ENCODE peak calls at places on chromosomes 13 and 19, in nine cellular contexts. One of them, this sample, is unnamed.

GRCh38 chr13:44237276-44237767 is 136.3 kb upstream of the SERP2 start:
- DNase-seq in AG09319: peak; percentile 64
- DNase-seq in brain microvascular endothelial cell: peak; percentile 98
- DNase-seq in progenitor cell of endocrine pancreas: no peak
- DNase-seq in GM23338: no peak
- DNase-seq in HFFc6: peak; percentile 90
- DNase-seq in adrenal gland: peak; percentile 84
- DNase-seq in pancreas: no peak
- DNase-seq in choroid plexus epithelial cell: peak; percentile 96
- DNase-seq in this sample: no peak

GRCh38 chr19:54928299-54928698 is 19.0 kb downstream of the NLRP7 start:
- DNase-seq in brain microvascular endothelial cell: no peak
- DNase-seq in GM23338: peak; percentile 68
- DNase-seq in adrenal gland: no peak
- DNase-seq in HFFc6: no peak
- DNase-seq in AG09319: no peak
- DNase-seq in pancreas: no peak
- DNase-seq in progenitor cell of endocrine pancreas: no peak
- DNase-seq in choroid plexus epithelial cell: peak; percentile 1
- DNase-seq in this sample: no peak

GRCh38 chr13:85728831-85729230 is 70.4 kb downstream of the SLITRK6 start:
- DNase-seq in pancreas: no peak
- DNase-seq in HFFc6: no peak
- DNase-seq in GM23338: no peak
- DNase-seq in progenitor cell of endocrine pancreas: no peak
- DNase-seq in adrenal gland: no peak
- DNase-seq in AG09319: no peak
- DNase-seq in choroid plexus epithelial cell: peak; percentile 12
- DNase-seq in brain microvascular endothelial cell: no peak
- DNase-seq in this sample: no peak

GRCh38 chr19:33373701-33374405 is at the start of gene CEBPG:
- DNase-seq in GM23338: peak; percentile 63
- DNase-seq in AG09319: peak; percentile 56
- DNase-seq in adrenal gland: peak; percentile 52
- DNase-seq in brain microvascular endothelial cell: no peak
- DNase-seq in choroid plexus epithelial cell: peak; percentile 74
- DNase-seq in pancreas: no peak
- DNase-seq in HFFc6: peak; percentile 28
- DNase-seq in progenitor cell of endocrine pancreas: peak; percentile 69
- DNase-seq in this sample: peak; percentile 79

GRCh38 chr13:39894586-39894985 is 239.1 kb downstream of the COG6 start:
- DNase-seq in brain microvascular endothelial cell: no peak
- DNase-seq in AG09319: no peak
- DNase-seq in GM23338: no peak
- DNase-seq in pancreas: no peak
- DNase-seq in progenitor cell of endocrine pancreas: no peak
- DNase-seq in HFFc6: no peak
- DNase-seq in adrenal gland: no peak
- DNase-seq in choroid plexus epithelial cell: no peak
- DNase-seq in this sample: no peak

GRCh38 chr13:71864981-71865857 is 1.8 kb downstream of the DACH1 start:
- DNase-seq in choroid plexus epithelial cell: no peak
- DNase-seq in pancreas: peak; percentile 83
- DNase-seq in brain microvascular endothelial cell: peak; percentile 1
- DNase-seq in HFFc6: no peak
- DNase-seq in adrenal gland: peak; percentile 27
- DNase-seq in progenitor cell of endocrine pancreas: peak; percentile 19
- DNase-seq in GM23338: peak; percentile 62
- DNase-seq in AG09319: no peak
- DNase-seq in this sample: peak; percentile 72

GRCh38 chr19:55935206-55935605 is 3.1 kb upstream of the NLRP13 start:
- DNase-seq in choroid plexus epithelial cell: no peak
- DNase-seq in pancreas: no peak
- DNase-seq in brain microvascular endothelial cell: no peak
- DNase-seq in adrenal gland: no peak
- DNase-seq in HFFc6: no peak
- DNase-seq in AG09319: no peak
- DNase-seq in progenitor cell of endocrine pancreas: no peak
- DNase-seq in GM23338: no peak
- DNase-seq in this sample: no peak

GRCh38 chr19:31511696-31512095 is 162.5 kb upstream of the TSHZ3 start:
- DNase-seq in GM23338: no peak
- DNase-seq in adrenal gland: no peak
- DNase-seq in choroid plexus epithelial cell: no peak
- DNase-seq in HFFc6: no peak
- DNase-seq in brain microvascular endothelial cell: no peak
- DNase-seq in progenitor cell of endocrine pancreas: no peak
- DNase-seq in AG09319: no peak
- DNase-seq in pancreas: no peak
- DNase-seq in this sample: peak; percentile 36

GRCh38 chr13:44760434-44760833 is 184.3 kb upstream of the TSC22D1 start:
- DNase-seq in progenitor cell of endocrine pancreas: no peak
- DNase-seq in adrenal gland: no peak
- DNase-seq in brain microvascular endothelial cell: no peak
- DNase-seq in GM23338: no peak
- DNase-seq in choroid plexus epithelial cell: no peak
- DNase-seq in pancreas: no peak
- DNase-seq in HFFc6: no peak
- DNase-seq in AG09319: no peak
- DNase-seq in this sample: no peak

GRCh38 chr19:55605207-55605636 is 225 bp upstream of the ZNF865 start:
- DNase-seq in pancreas: peak; percentile 99
- DNase-seq in choroid plexus epithelial cell: peak; percentile 98
- DNase-seq in GM23338: peak; percentile 96
- DNase-seq in HFFc6: peak; percentile 96
- DNase-seq in AG09319: peak; percentile 89
- DNase-seq in brain microvascular endothelial cell: peak; percentile 98
- DNase-seq in progenitor cell of endocrine pancreas: peak; percentile 97
- DNase-seq in adrenal gland: peak; percentile 98
- DNase-seq in this sample: peak; percentile 99

GRCh38 chr13:69856331-69856730 is 251.3 kb upstream of the ATXN8OS start:
- DNase-seq in choroid plexus epithelial cell: peak; percentile 3
- DNase-seq in GM23338: peak; percentile 83
- DNase-seq in HFFc6: no peak
- DNase-seq in pancreas: no peak
- DNase-seq in progenitor cell of endocrine pancreas: no peak
- DNase-seq in AG09319: no peak
- DNase-seq in brain microvascular endothelial cell: no peak
- DNase-seq in adrenal gland: no peak
- DNase-seq in this sample: no peak

GRCh38 chr19:10784257-10784656 is 51.8 kb downstream of the TMED1 start:
- DNase-seq in brain microvascular endothelial cell: no peak
- DNase-seq in progenitor cell of endocrine pancreas: no peak
- DNase-seq in pancreas: no peak
- DNase-seq in GM23338: no peak
- DNase-seq in choroid plexus epithelial cell: no peak
- DNase-seq in HFFc6: no peak
- DNase-seq in AG09319: no peak
- DNase-seq in adrenal gland: no peak
- DNase-seq in this sample: no peak

DNA sequence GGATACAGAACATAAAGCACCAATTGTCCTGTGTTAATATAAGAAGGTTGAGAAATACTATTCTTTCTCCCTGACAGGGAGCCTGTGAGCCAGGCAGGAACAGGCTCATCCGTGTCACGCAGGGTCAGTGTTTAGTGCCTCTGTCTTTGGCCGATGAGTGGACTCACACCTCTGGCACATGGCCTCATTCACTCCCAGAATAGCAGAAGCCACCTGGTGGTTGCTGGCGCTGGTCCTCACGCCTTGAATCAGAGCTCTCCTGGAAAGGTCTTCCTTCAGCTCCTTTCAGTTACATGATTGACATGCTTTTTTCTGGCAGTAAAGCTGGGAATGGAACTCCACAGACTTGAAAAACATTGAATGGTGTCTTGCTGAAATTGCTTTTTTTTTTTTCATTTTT is 28.1 kb upstream of the SIAH3 start:
- DNase-seq in GM23338: peak; percentile 70
- DNase-seq in progenitor cell of endocrine pancreas: no peak
- DNase-seq in brain microvascular endothelial cell: no peak
- DNase-seq in AG09319: no peak
- DNase-seq in pancreas: no peak
- DNase-seq in HFFc6: no peak
- DNase-seq in adrenal gland: peak; percentile 12
- DNase-seq in choroid plexus epithelial cell: peak; percentile 9
- DNase-seq in this sample: no peak
- TF ChIP-seq CTCF in GM23338: peak; percentile 53
- TF ChIP-seq CTCF in progenitor cell of endocrine pancreas: peak; percentile 41
- TF ChIP-seq CTCF in brain microvascular endothelial cell: peak; percentile 52
- TF ChIP-seq CTCF in AG09319: no peak
- TF ChIP-seq CTCF in pancreas: no peak
- TF ChIP-seq CTCF in HFFc6: no peak
- TF ChIP-seq CTCF in adrenal gland: peak; percentile 41
- TF ChIP-seq CTCF in choroid plexus epithelial cell: peak; percentile 35
- TF ChIP-seq CTCF in this sample: peak; percentile 64

GRCh38 chr19:35909684-35910035 is 1.6 kb upstream of the TYROBP start:
- DNase-seq in adrenal gland: no peak
- DNase-seq in progenitor cell of endocrine pancreas: no peak
- DNase-seq in pancreas: no peak
- DNase-seq in HFFc6: no peak
- DNase-seq in AG09319: no peak
- DNase-seq in choroid plexus epithelial cell: no peak
- DNase-seq in GM23338: no peak
- DNase-seq in brain microvascular endothelial cell: no peak
- DNase-seq in this sample: no peak

GRCh38 chr19:35908977-35909683 is 1.0 kb upstream of the TYROBP start:
- DNase-seq in adrenal gland: peak; percentile 69
- DNase-seq in AG09319: no peak
- DNase-seq in choroid plexus epithelial cell: no peak
- DNase-seq in pancreas: no peak
- DNase-seq in GM23338: no peak
- DNase-seq in progenitor cell of endocrine pancreas: no peak
- DNase-seq in brain microvascular endothelial cell: no peak
- DNase-seq in HFFc6: no peak
- DNase-seq in this sample: no peak

GRCh38 chr19:35913589-35913988 is 5.5 kb upstream of the TYROBP start:
- DNase-seq in progenitor cell of endocrine pancreas: no peak
- DNase-seq in choroid plexus epithelial cell: no peak
- DNase-seq in pancreas: no peak
- DNase-seq in HFFc6: no peak
- DNase-seq in AG09319: no peak
- DNase-seq in GM23338: no peak
- DNase-seq in brain microvascular endothelial cell: no peak
- DNase-seq in adrenal gland: no peak
- DNase-seq in this sample: no peak

GRCh38 chr19:35911790-35912189 is 3.7 kb upstream of the TYROBP start:
- DNase-seq in choroid plexus epithelial cell: no peak
- DNase-seq in HFFc6: no peak
- DNase-seq in progenitor cell of endocrine pancreas: no peak
- DNase-seq in pancreas: peak; percentile 88
- DNase-seq in brain microvascular endothelial cell: no peak
- DNase-seq in AG09319: no peak
- DNase-seq in adrenal gland: no peak
- DNase-seq in GM23338: no peak
- DNase-seq in this sample: no peak

DNA sequence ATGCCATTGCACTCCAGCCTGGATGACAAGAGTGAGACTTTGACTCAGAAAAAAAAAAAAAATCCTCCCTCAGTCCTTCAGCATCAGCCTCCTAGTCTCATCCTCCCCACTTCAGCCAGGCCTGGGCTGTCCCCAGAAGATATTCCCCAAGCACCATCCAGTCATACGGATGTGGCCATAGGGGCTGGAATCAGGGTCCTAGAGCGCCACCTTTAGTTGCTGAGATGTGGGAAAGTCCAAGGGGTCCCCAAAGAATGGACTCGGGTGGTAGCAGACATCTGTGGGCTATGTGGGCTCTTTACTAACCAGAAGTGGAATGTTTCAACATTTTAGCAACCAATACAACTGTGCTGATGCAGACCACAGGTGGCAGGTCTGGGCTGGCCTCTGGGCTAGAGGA is 3.1 kb upstream of the TYROBP start:
- DNase-seq in AG09319: no peak
- DNase-seq in brain microvascular endothelial cell: no peak
- DNase-seq in adrenal gland: no peak
- DNase-seq in HFFc6: no peak
- DNase-seq in pancreas: no peak
- DNase-seq in choroid plexus epithelial cell: no peak
- DNase-seq in GM23338: peak; percentile 71
- DNase-seq in progenitor cell of endocrine pancreas: no peak
- DNase-seq in this sample: no peak
- TF ChIP-seq CTCF in AG09319: no peak
- TF ChIP-seq CTCF in brain microvascular endothelial cell: no peak
- TF ChIP-seq CTCF in adrenal gland: no peak
- TF ChIP-seq CTCF in HFFc6: no peak
- TF ChIP-seq CTCF in pancreas: no peak
- TF ChIP-seq CTCF in choroid plexus epithelial cell: peak; percentile 9
- TF ChIP-seq CTCF in GM23338: peak; percentile 57
- TF ChIP-seq CTCF in progenitor cell of endocrine pancreas: no peak
- TF ChIP-seq CTCF in this sample: no peak

DNA sequence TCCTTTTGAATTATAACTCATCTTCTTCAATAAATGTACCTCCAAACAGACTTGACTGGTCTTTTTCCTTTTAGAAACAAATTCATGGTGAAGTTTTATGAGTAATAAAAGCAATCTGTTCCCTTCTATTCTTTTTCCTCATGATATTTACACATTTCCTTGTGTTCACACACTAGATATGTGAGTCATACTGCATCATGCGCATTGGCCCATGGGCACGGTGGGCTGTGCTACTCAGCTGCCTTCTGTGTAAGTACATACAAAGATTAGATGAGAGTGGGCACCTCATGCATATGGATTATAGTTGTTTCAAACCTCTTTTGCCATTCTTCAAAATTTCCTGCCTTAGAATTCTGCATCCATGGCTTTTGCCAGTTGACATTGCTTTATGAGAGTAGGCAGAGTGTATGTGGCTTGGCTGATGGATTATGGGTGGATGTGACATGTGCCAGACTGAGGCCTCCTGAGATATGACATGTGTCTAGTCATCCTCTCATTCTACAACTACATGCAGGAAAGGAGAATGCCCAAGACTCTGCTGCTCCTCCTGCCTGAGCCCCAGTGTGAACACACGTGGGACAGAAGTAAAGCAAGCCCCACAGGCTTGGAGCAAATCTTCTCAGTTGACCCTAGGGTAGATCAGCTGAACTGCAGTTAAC is 110.0 kb downstream of the RBM26 start:
- DNase-seq in pancreas: no peak
- DNase-seq in brain microvascular endothelial cell: peak; percentile 3
- DNase-seq in adrenal gland: no peak
- DNase-seq in HFFc6: no peak
- DNase-seq in progenitor cell of endocrine pancreas: no peak
- DNase-seq in GM23338: no peak
- DNase-seq in choroid plexus epithelial cell: no peak
- DNase-seq in AG09319: no peak
- DNase-seq in this sample: no peak
- TF ChIP-seq CTCF in pancreas: no peak
- TF ChIP-seq CTCF in brain microvascular endothelial cell: no peak
- TF ChIP-seq CTCF in adrenal gland: no peak
- TF ChIP-seq CTCF in HFFc6: no peak
- TF ChIP-seq CTCF in progenitor cell of endocrine pancreas: no peak
- TF ChIP-seq CTCF in GM23338: no peak
- TF ChIP-seq CTCF in choroid plexus epithelial cell: no peak
- TF ChIP-seq CTCF in AG09319: no peak
- TF ChIP-seq CTCF in this sample: peak; percentile 27

DNA sequence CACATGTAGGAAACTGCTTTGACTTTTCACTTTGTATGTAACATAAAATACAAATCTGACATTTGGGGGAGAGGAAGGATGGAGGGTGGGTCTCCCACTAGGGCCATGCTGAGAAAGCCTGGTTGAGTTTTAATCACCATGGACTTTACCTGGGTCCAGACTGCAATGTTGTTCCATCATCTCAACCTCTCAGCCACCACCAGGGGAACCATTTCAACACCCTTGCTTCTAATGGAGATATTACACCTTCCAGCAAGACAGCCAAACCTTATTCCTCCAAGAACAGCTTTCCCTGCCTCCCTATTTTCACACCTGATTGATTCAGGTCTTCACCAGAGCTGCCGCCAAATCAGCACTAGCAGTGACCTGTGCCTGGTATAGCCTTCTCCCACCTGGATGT is 56.0 kb downstream of the ZAR1L start:
- DNase-seq in brain microvascular endothelial cell: no peak
- DNase-seq in HFFc6: no peak
- DNase-seq in GM23338: peak; percentile 49
- DNase-seq in pancreas: no peak
- DNase-seq in choroid plexus epithelial cell: no peak
- DNase-seq in AG09319: no peak
- DNase-seq in progenitor cell of endocrine pancreas: no peak
- DNase-seq in adrenal gland: no peak
- DNase-seq in this sample: no peak
- TF ChIP-seq CTCF in brain microvascular endothelial cell: peak; percentile 42
- TF ChIP-seq CTCF in HFFc6: peak; percentile 41
- TF ChIP-seq CTCF in GM23338: peak; percentile 30
- TF ChIP-seq CTCF in pancreas: no peak
- TF ChIP-seq CTCF in choroid plexus epithelial cell: peak; percentile 22
- TF ChIP-seq CTCF in AG09319: no peak
- TF ChIP-seq CTCF in progenitor cell of endocrine pancreas: peak; percentile 14
- TF ChIP-seq CTCF in adrenal gland: no peak
- TF ChIP-seq CTCF in this sample: peak; percentile 17

This sample was measured in type B pancreatic cell.